ENCODE peak calls at places on chromosomes 6 and 20, in nine cellular contexts. One of them, this sample, is unnamed.

GRCh38 chr20:19889011-19889953 is 127.9 kb upstream of the NAA20 start:
- DNase-seq in fibroblast of lung: peak
- DNase-seq in hepatocyte: peak
- DNase-seq in cardiac fibroblast: peak
- DNase-seq in uterus: peak
- DNase-seq in brain microvascular endothelial cell: peak
- DNase-seq in foreskin keratinocyte: no peak
- DNase-seq in astrocyte of the spinal cord: peak
- DNase-seq in RWPE1: peak
- DNase-seq in this sample: no peak

GRCh38 chr6:70414813-70415212 is 1.5 kb downstream of the FAM135A start:
- DNase-seq in astrocyte of the spinal cord: no peak
- DNase-seq in uterus: no peak
- DNase-seq in hepatocyte: no peak
- DNase-seq in brain microvascular endothelial cell: no peak
- DNase-seq in RWPE1: no peak
- DNase-seq in fibroblast of lung: no peak
- DNase-seq in cardiac fibroblast: no peak
- DNase-seq in foreskin keratinocyte: no peak
- DNase-seq in this sample: no peak

GRCh38 chr6:78605909-78606446 is 261.4 kb upstream of the IRAK1BP1 start:
- DNase-seq in hepatocyte: no peak
- DNase-seq in uterus: no peak
- DNase-seq in RWPE1: peak
- DNase-seq in astrocyte of the spinal cord: peak
- DNase-seq in cardiac fibroblast: peak
- DNase-seq in fibroblast of lung: peak
- DNase-seq in brain microvascular endothelial cell: peak
- DNase-seq in foreskin keratinocyte: no peak
- DNase-seq in this sample: no peak

GRCh38 chr6:43575105-43575771 is 600 bp downstream of the XPO5 start:
- DNase-seq in hepatocyte: peak
- DNase-seq in foreskin keratinocyte: no peak
- DNase-seq in fibroblast of lung: peak
- DNase-seq in cardiac fibroblast: no peak
- DNase-seq in astrocyte of the spinal cord: peak
- DNase-seq in brain microvascular endothelial cell: no peak
- DNase-seq in uterus: no peak
- DNase-seq in RWPE1: peak
- DNase-seq in this sample: peak

GRCh38 chr6:37451411-37452273 is 18.6 kb downstream of the CMTR1 start:
- DNase-seq in uterus: no peak
- DNase-seq in foreskin keratinocyte: no peak
- DNase-seq in fibroblast of lung: peak
- DNase-seq in brain microvascular endothelial cell: no peak
- DNase-seq in astrocyte of the spinal cord: no peak
- DNase-seq in hepatocyte: no peak
- DNase-seq in RWPE1: no peak
- DNase-seq in cardiac fibroblast: peak
- DNase-seq in this sample: no peak

GRCh38 chr20:51220293-51220706 is 197.4 kb upstream of the KCNG1 start:
- DNase-seq in cardiac fibroblast: peak
- DNase-seq in fibroblast of lung: no peak
- DNase-seq in hepatocyte: peak
- DNase-seq in uterus: peak
- DNase-seq in brain microvascular endothelial cell: no peak
- DNase-seq in RWPE1: peak
- DNase-seq in astrocyte of the spinal cord: no peak
- DNase-seq in foreskin keratinocyte: no peak
- DNase-seq in this sample: peak

GRCh38 chr6:89729818-89730217 is 89.8 kb downstream of the MDN1 start:
- DNase-seq in RWPE1: no peak
- DNase-seq in brain microvascular endothelial cell: no peak
- DNase-seq in uterus: no peak
- DNase-seq in hepatocyte: no peak
- DNase-seq in fibroblast of lung: no peak
- DNase-seq in astrocyte of the spinal cord: no peak
- DNase-seq in foreskin keratinocyte: no peak
- DNase-seq in cardiac fibroblast: no peak
- DNase-seq in this sample: no peak

GRCh38 chr20:39089029-39089428 is 126.9 kb downstream of the DHX35 start:
- DNase-seq in fibroblast of lung: no peak
- DNase-seq in astrocyte of the spinal cord: no peak
- DNase-seq in uterus: no peak
- DNase-seq in cardiac fibroblast: no peak
- DNase-seq in brain microvascular endothelial cell: no peak
- DNase-seq in hepatocyte: no peak
- DNase-seq in RWPE1: no peak
- DNase-seq in foreskin keratinocyte: no peak
- DNase-seq in this sample: no peak

GRCh38 chr6:28943557-28944411 is 20.0 kb upstream of the TRIM27 start:
- DNase-seq in foreskin keratinocyte: peak
- DNase-seq in hepatocyte: peak
- DNase-seq in brain microvascular endothelial cell: peak
- DNase-seq in fibroblast of lung: peak
- DNase-seq in RWPE1: peak
- DNase-seq in uterus: peak
- DNase-seq in cardiac fibroblast: peak
- DNase-seq in astrocyte of the spinal cord: peak
- DNase-seq in this sample: peak

GRCh38 chr6:30743099-30744053 is 889 bp upstream of the FLOT1 start:
- DNase-seq in brain microvascular endothelial cell: no peak
- DNase-seq in RWPE1: no peak
- DNase-seq in fibroblast of lung: no peak
- DNase-seq in hepatocyte: no peak
- DNase-seq in cardiac fibroblast: peak
- DNase-seq in uterus: peak
- DNase-seq in foreskin keratinocyte: no peak
- DNase-seq in astrocyte of the spinal cord: no peak
- DNase-seq in this sample: no peak
- TF ChIP-seq CTCF in brain microvascular endothelial cell: no peak
- TF ChIP-seq CTCF in RWPE1: no peak
- TF ChIP-seq CTCF in fibroblast of lung: no peak
- TF ChIP-seq CTCF in hepatocyte: no peak
- TF ChIP-seq CTCF in cardiac fibroblast: no peak
- TF ChIP-seq CTCF in uterus: no peak
- TF ChIP-seq CTCF in foreskin keratinocyte: no peak
- TF ChIP-seq CTCF in astrocyte of the spinal cord: no peak
- TF ChIP-seq CTCF in this sample: no peak

GRCh38 chr6:157086632-157087031 is 236.7 kb downstream of the TMEM242 start:
- DNase-seq in fibroblast of lung: no peak
- DNase-seq in astrocyte of the spinal cord: no peak
- DNase-seq in cardiac fibroblast: no peak
- DNase-seq in foreskin keratinocyte: no peak
- DNase-seq in brain microvascular endothelial cell: no peak
- DNase-seq in hepatocyte: no peak
- DNase-seq in uterus: no peak
- DNase-seq in RWPE1: no peak
- DNase-seq in this sample: no peak
- TF ChIP-seq CTCF in fibroblast of lung: no peak
- TF ChIP-seq CTCF in astrocyte of the spinal cord: no peak
- TF ChIP-seq CTCF in cardiac fibroblast: no peak
- TF ChIP-seq CTCF in foreskin keratinocyte: no peak
- TF ChIP-seq CTCF in brain microvascular endothelial cell: no peak
- TF ChIP-seq CTCF in hepatocyte: no peak
- TF ChIP-seq CTCF in uterus: no peak
- TF ChIP-seq CTCF in RWPE1: no peak
- TF ChIP-seq CTCF in this sample: no peak

DNA sequence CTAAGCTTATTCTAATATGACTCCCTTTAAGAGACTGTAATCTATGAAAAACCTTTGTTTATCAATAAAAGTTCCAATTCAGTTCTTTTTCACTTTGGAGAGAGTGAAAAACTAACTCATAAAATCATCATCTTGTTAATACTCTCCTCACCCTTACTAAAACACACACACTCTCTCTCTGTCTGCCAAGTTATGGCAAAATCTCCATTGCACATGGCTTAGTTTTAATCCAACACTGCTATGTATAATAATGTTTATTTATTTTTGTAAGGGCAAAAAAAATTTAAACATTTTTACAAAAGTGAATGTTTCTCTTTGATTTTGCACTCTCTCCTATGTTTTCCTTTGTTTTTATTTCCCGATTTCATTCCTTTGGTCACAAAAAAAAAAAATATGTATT is 253.2 kb downstream of the BMP7 start:
- DNase-seq in brain microvascular endothelial cell: no peak
- DNase-seq in foreskin keratinocyte: no peak
- DNase-seq in fibroblast of lung: no peak
- DNase-seq in cardiac fibroblast: no peak
- DNase-seq in uterus: no peak
- DNase-seq in hepatocyte: no peak
- DNase-seq in astrocyte of the spinal cord: no peak
- DNase-seq in RWPE1: no peak
- DNase-seq in this sample: no peak
- TF ChIP-seq CTCF in brain microvascular endothelial cell: no peak
- TF ChIP-seq CTCF in foreskin keratinocyte: no peak
- TF ChIP-seq CTCF in fibroblast of lung: no peak
- TF ChIP-seq CTCF in cardiac fibroblast: no peak
- TF ChIP-seq CTCF in uterus: no peak
- TF ChIP-seq CTCF in hepatocyte: no peak
- TF ChIP-seq CTCF in astrocyte of the spinal cord: no peak
- TF ChIP-seq CTCF in RWPE1: no peak
- TF ChIP-seq CTCF in this sample: no peak

DNA sequence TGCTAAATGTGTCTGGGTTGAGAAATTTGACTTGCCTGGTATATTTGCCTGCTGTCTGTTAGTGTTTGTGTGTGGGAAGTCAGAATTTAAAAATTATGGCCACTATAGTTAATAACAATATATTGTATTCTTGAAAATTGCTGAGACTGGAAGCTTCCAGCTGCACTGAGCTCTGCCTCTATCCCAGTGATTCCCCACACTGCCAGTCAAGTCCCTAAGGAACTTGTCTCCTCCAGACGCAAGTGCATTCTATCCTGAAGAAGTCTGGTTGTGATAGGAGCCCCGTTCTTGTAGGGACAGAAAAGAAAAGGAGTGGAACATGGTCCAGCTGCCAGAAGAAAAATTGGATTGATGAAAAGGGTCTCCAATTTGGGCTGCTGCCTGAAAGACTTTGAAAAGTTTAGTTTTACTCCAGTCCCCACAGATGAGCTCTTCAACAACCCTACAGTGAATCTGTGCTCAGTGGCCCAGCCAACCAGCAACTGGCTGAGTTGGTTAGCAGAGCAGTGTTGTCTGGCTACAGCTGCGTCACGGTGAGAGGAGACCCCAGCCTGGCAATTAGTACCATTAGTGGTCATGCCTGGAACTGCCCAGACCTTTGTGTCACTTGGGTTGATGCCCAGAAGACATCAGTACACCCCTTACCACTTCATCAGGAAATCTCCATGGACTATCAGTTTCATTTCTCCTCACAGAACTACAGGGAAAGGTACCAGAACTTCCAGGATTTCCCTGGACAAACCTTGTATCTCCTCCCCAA is 183.1 kb upstream of the MCHR2 start:
- DNase-seq in cardiac fibroblast: no peak
- DNase-seq in astrocyte of the spinal cord: no peak
- DNase-seq in RWPE1: no peak
- DNase-seq in uterus: no peak
- DNase-seq in fibroblast of lung: peak
- DNase-seq in foreskin keratinocyte: no peak
- DNase-seq in hepatocyte: no peak
- DNase-seq in brain microvascular endothelial cell: no peak
- DNase-seq in this sample: no peak
- TF ChIP-seq CTCF in cardiac fibroblast: no peak
- TF ChIP-seq CTCF in astrocyte of the spinal cord: no peak
- TF ChIP-seq CTCF in RWPE1: no peak
- TF ChIP-seq CTCF in uterus: no peak
- TF ChIP-seq CTCF in fibroblast of lung: no peak
- TF ChIP-seq CTCF in foreskin keratinocyte: no peak
- TF ChIP-seq CTCF in hepatocyte: no peak
- TF ChIP-seq CTCF in brain microvascular endothelial cell: no peak
- TF ChIP-seq CTCF in this sample: peak

This sample was measured in Calu3.